ENCODE peak calls at places on chromosome 17, in four cellular contexts. K is breast epithelium, H is HCT116, E is sigmoid colon. M is an unnamed sample.

GRCh38 chr17:77319211-77320031 is 178.7 kb downstream of the SEC14L1 start:
- DNase-seq in H (peak; percentile 85), K (peak; percentile 92), E (peak; percentile 96), M (peak; percentile 97)

GRCh38 chr17:42459983-42460300 is 1.3 kb downstream of the ATP6V0A1 start:
- DNase-seq in K (no peak), H (no peak), E (no peak), M (no peak)

GRCh38 chr17:7716901-7717755 is at the start of gene DNAH2:
- DNase-seq in K (peak; percentile 86), H (peak; percentile 89), E (peak; percentile 90), M (peak; percentile 6)

GRCh38 chr17:20266806-20267458 is 200.4 kb downstream of the LGALS9B start:
- DNase-seq in E (no peak), K (no peak), H (no peak), M (no peak)

GRCh38 chr17:39563476-39563875 is 44.2 kb downstream of the NEUROD2 start:
- DNase-seq in K (no peak), H (no peak), E (no peak), M (no peak)

GRCh38 chr17:80517641-80518040 is 27.0 kb upstream of the RPTOR start:
- DNase-seq in E (no peak), H (no peak), K (no peak), M (no peak)

GRCh38 chr17:50908860-50909764 is 43.0 kb upstream of the TOB1 start:
- DNase-seq in K (peak; percentile 92), E (no peak), H (no peak), M (peak; percentile 61)

GRCh38 chr17:66777689-66778225 is 57.2 kb upstream of the CACNG5 start:
- DNase-seq in E (no peak), H (no peak), K (no peak), M (no peak)

GRCh38 chr17:45315583-45316270 is 1.1 kb downstream of the MAP3K14 start:
- DNase-seq in K (no peak), H (no peak), E (no peak), M (no peak)

GRCh38 chr17:28494445-28495188 is 11.5 kb upstream of the FOXN1 start:
- DNase-seq in H (peak; percentile 27), K (peak; percentile 82), E (peak; percentile 75), M (peak; percentile 67)

GRCh38 chr17:3887811-3888210 is 5.0 kb downstream of the CAMKK1 start:
- DNase-seq in H (no peak), K (no peak), E (no peak), M (no peak)

GRCh38 chr17:4195306-4195705 is 52.3 kb downstream of the CYB5D2 start:
- DNase-seq in E (no peak), K (no peak), H (no peak), M (no peak)

GRCh38 chr17:31593806-31594205 is 202.3 kb downstream of the RAB11FIP4 start:
- DNase-seq in E (no peak), K (no peak), H (no peak), M (no peak)

GRCh38 chr17:8947201-8947600 is 18.3 kb downstream of the PIK3R5 start:
- DNase-seq in K (no peak), E (no peak), H (peak; percentile 1), M (no peak)

DNA sequence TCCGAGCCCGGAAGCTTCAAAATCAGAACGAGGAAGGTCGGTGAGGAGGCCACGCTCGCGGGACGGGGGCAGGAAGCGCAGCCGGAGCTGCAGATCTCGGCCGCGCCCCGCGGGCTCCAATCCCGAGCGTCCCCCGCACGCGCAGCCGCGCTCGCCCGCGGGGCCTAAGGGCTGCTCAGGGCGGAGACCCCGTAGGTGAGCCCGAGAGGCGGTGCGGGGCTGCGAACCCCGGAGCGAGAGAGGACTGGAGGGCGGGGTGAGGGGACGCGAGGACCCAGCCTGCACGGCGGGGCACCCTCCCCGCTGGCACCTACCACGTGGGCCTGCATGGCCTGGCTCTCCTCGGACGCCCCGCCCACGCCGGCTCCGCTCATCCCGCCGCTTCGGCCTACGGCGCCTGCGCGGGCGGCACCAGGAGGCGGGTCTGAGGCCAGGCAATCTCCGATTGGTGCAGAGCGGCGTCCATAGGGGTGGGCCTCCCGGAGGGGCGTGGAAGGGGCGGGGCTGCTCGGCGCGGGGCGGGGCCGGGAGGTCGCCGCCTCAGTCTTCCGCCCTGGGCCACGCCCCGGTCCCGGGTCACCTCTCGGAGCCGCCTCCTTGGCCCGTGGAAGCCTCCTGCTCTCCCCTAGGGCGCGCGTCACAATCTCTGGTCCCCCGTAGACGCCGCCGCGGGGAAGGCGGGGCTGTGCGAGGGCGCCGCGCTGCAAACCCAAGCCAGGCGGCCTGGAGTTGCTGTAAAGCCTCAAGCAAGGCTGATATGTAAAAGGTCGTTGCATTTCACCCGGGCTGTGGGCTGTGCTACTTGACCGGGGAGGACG is 27.8 kb upstream of the METRNL start:
- DNase-seq in K (peak; percentile 96), E (peak; percentile 99), H (peak; percentile 97), M (peak; percentile 96)
- TF ChIP-seq CTCF in K (peak; percentile 23), E (no peak), H (no peak), M (no peak)

GRCh38 chr17:30343741-30344140 is 9.9 kb upstream of the TMIGD1 start:
- DNase-seq in K (no peak), H (no peak), E (no peak), M (no peak)

GRCh38 chr17:30345527-30346075 is 11.7 kb upstream of the TMIGD1 start:
- DNase-seq in E (no peak), H (no peak), K (no peak), M (no peak)

GRCh38 chr17:30346211-30346831 is 12.5 kb upstream of the TMIGD1 start:
- DNase-seq in E (no peak), H (no peak), K (no peak), M (no peak)

GRCh38 chr17:30345089-30345433 is 11.2 kb upstream of the TMIGD1 start:
- DNase-seq in E (no peak), H (no peak), K (no peak), M (no peak)

GRCh38 chr17:30344283-30345088 is 10.6 kb upstream of the TMIGD1 start:
- DNase-seq in K (no peak), H (no peak), E (no peak), M (peak; percentile 94)
- TF ChIP-seq POLR2AphosphoS5 in K (no peak), H (no peak), E (no peak), M (peak; percentile 95)

DNA sequence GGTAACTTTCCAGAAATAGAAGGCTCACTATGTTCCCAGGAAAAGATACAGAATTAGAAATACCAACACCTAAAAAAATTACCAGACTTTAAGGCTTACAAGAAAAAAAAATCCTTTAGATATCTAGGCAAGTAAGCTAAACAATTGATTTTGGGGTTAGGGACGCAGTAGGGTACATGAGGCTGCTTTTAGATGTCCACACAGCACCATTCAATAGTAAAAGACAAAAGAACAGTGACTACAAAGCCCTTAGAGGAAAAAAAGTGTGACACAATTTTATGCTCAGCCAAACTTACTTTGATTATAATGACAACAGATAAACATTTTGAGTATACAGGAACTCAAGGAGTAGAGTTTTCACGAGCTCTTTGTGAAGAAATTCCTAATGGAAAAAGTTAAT is 29.9 kb downstream of the METTL16 start:
- DNase-seq in E (no peak), H (no peak), K (no peak), M (no peak)
- TF ChIP-seq CTCF in E (no peak), H (no peak), K (no peak), M (no peak)

GRCh38 chr17:35130392-35130791 is 9.0 kb downstream of the FNDC8 start:
- DNase-seq in E (no peak), K (no peak), H (no peak), M (no peak)
- TF ChIP-seq POLR2AphosphoS5 in E (no peak), K (no peak), H (no peak), M (no peak)